ENCODE peak calls at places on chromosomes 2 and 18, in six cellular contexts. Y is cardiac septum, T is T-helper 17 cell, H is tibial artery, P is NCI-H1436, S is astrocyte of the spinal cord. Z is an unnamed sample.

GRCh38 chr2:42359894-42360483 is 1.0 kb downstream of the COX7A2L start:
- DNase-seq in Y (no peak), H (no peak), P (no peak), T (no peak), S (no peak), Z (no peak)

GRCh38 chr2:188902906-188903305 is 71.3 kb upstream of the COL3A1 start:
- DNase-seq in P (no peak), H (no peak), Y (no peak), S (peak; percentile 24), T (no peak), Z (no peak)

GRCh38 chr2:127577973-127578372 is 42.5 kb downstream of the MYO7B start:
- DNase-seq in T (no peak), Y (peak; percentile 66), S (no peak), P (no peak), H (no peak), Z (no peak)

GRCh38 chr2:96321230-96322103 is 3.6 kb upstream of the ITPRIPL1 start:
- DNase-seq in Y (no peak), P (peak; percentile 2), H (peak; percentile 35), S (peak; percentile 18), T (peak; percentile 75), Z (no peak)

GRCh38 chr2:173149491-173149890 is 73.8 kb downstream of the MAP3K20 start:
- DNase-seq in P (no peak), S (no peak), T (no peak), H (no peak), Y (no peak), Z (no peak)

GRCh38 chr2:26477911-26478253 is at the start of gene OTOF:
- DNase-seq in P (no peak), Y (no peak), H (peak; percentile 40), T (no peak), S (peak; percentile 11), Z (no peak)

GRCh38 chr2:95377216-95377530 is 25.3 kb upstream of the FAHD2A start:
- DNase-seq in P (no peak), S (no peak), H (no peak), Y (no peak), T (no peak), Z (no peak)

GRCh38 chr2:240358080-240358479 is 77.4 kb upstream of the GPC1 start:
- DNase-seq in H (no peak), P (no peak), T (no peak), Y (peak; percentile 69), S (no peak), Z (no peak)

GRCh38 chr18:3411854-3412268 is 38.1 kb upstream of the TGIF1 start:
- DNase-seq in P (no peak), S (no peak), T (peak; percentile 15), Y (no peak), H (no peak), Z (no peak)

GRCh38 chr2:110869472-110870446 is 137.4 kb downstream of the ACOXL start:
- DNase-seq in T (no peak), S (peak; percentile 37), Y (no peak), P (no peak), H (no peak), Z (no peak)

GRCh38 chr2:16013571-16013970 is 73.2 kb downstream of the MYCN start:
- DNase-seq in Y (no peak), T (no peak), P (no peak), H (no peak), S (no peak), Z (no peak)

GRCh38 chr2:128773641-128774319 is 455.1 kb upstream of the HS6ST1 start:
- DNase-seq in Y (peak; percentile 33), S (no peak), P (no peak), H (no peak), T (no peak), Z (no peak)

GRCh38 chr2:86832334-86833096 is 29.2 kb downstream of the CD8B start:
- DNase-seq in Y (no peak), H (no peak), S (no peak), T (no peak), P (no peak), Z (no peak)

GRCh38 chr18:29147944-29148343 is 971.0 kb upstream of the CDH2 start:
- DNase-seq in H (no peak), T (no peak), Y (no peak), S (peak; percentile 65), P (no peak), Z (no peak)

GRCh38 chr2:95392730-95393455 is 9.6 kb upstream of the FAHD2A start:
- DNase-seq in Y (peak; percentile 68), S (no peak), T (no peak), P (no peak), H (no peak), Z (no peak)

GRCh38 chr2:238203973-238204683 is 633 bp upstream of the ILKAP start:
- DNase-seq in H (no peak), P (peak; percentile 63), T (no peak), Y (no peak), S (no peak), Z (no peak)

GRCh38 chr2:157948856-157949255 is 72.7 kb upstream of the ACVR1 start:
- DNase-seq in H (no peak), T (no peak), S (no peak), Y (no peak), P (no peak), Z (no peak)

GRCh38 chr2:174117951-174118930 is 130.1 kb downstream of the OLA1 start:
- DNase-seq in H (no peak), Y (no peak), P (no peak), T (no peak), S (peak; percentile 76), Z (no peak)

GRCh38 chr2:81835318-81836000 is 1530.9 kb upstream of the LRRTM1 start:
- DNase-seq in S (no peak), H (no peak), P (no peak), T (no peak), Y (no peak), Z (no peak)

GRCh38 chr2:212354382-212354781 is 184.2 kb downstream of the ERBB4 start:
- DNase-seq in T (no peak), S (no peak), H (no peak), Y (no peak), P (no peak), Z (no peak)

GRCh38 chr2:23505984-23506380 is 121.0 kb downstream of the KLHL29 start:
- DNase-seq in T (no peak), Y (no peak), H (no peak), S (no peak), P (no peak), Z (no peak)

GRCh38 chr18:37660658-37661057 is 95.1 kb upstream of the CELF4 start:
- DNase-seq in P (no peak), T (no peak), S (no peak), Y (no peak), H (no peak), Z (no peak)

Z was measured in NCI-H2107.